ENCODE peak calls at places on chromosome 14, in four cellular contexts. N, Q, P and Y are unnamed samples. For H3K27me3, the result is how much of the 10 kb centered on the place peaks cover.

GRCh38 chr14:21711360-21711961 is 37.8 kb upstream of the OR4E1 start:
- DNase-seq in N (no peak), Q (no peak), P (peak), Y (no peak)

GRCh38 chr14:26794731-26795130 is 196.9 kb upstream of the NOVA1 start:
- DNase-seq in N (no peak), Q (no peak), P (peak), Y (no peak)

GRCh38 chr14:51929156-51929555 is 60.2 kb upstream of the RTRAF start:
- DNase-seq in N (no peak), Q (no peak), P (no peak), Y (no peak)

GRCh38 chr14:92598549-92598905 is 84.9 kb downstream of the RIN3 start:
- DNase-seq in N (no peak), Q (no peak), P (peak), Y (no peak)

GRCh38 chr14:29906256-29906885 is 21.3 kb downstream of the PRKD1 start:
- DNase-seq in N (no peak), Q (no peak), P (peak), Y (no peak)

GRCh38 chr14:71141701-71142374 is 234.6 kb downstream of the PCNX1 start:
- DNase-seq in N (no peak), Q (no peak), P (no peak), Y (no peak)

GRCh38 chr14:68293404-68293803 is 473.8 kb downstream of the RAD51B start:
- DNase-seq in N (no peak), Q (no peak), P (no peak), Y (no peak)

GRCh38 chr14:95522556-95522955 is 6.1 kb upstream of the SYNE3 start:
- DNase-seq in N (no peak), Q (no peak), P (no peak), Y (no peak)

DNA sequence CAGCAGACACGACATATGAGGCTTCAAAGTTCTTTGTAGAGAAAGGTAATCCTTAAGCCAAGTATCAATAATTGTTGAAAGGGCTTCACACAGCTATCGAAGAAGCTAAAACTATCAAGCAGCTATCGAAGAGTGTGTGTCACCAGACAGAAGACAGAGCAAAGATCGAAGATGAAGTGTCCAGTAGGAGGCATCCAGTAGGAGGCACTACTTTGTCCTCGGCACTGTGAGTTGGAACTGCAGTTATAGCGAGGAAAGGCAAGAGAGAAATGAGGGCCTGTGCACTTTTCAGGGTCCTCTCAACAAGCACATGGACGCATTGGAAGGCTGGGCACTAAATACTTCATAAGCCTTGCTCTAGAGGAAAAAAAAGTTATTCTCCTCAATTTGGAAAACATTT is 174.3 kb downstream of the CALM1 start:
- DNase-seq in N (no peak), Q (no peak), P (no peak), Y (no peak)
- TF ChIP-seq CTCF in N (no peak), Q (no peak), P (no peak), Y (no peak)

DNA sequence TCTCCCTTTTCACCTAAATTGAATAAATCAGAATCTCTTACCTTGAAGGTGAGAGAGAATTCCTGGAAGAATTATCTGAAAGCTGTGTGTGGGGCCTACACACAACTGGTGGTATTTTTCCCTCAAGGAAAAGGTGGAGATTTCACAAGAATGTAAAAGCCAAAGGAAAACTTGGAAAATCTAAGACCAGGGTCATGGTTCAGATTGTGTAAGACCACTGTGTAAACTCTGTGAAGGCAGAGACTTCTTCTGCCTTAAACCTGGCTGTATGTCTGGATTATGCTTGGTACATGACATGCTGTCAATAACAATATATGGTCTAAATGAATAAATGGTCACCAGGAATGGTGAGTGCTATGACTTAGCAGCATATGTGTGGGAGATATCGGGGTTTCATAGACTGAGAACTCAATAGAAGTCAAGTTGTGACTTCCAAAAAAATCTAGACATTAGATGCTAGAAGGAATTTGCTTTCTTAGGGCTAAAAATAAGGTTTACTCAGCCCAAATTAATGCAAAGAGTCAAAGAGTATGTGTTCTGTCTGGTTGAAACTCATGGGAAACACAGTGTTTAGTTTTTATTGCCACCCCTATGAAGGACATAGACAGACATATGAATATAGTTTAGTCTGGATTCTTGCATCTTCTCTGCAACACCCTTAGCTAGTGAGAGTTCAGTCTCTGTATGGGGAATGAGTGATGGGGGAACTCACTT is 163.7 kb downstream of the SNAPC1 start:
- DNase-seq in N (no peak), Q (no peak), P (no peak), Y (no peak)
- H3K27me3 ChIP-seq in N (under half), Q (under half), P (under half), Y (under half)

DNA sequence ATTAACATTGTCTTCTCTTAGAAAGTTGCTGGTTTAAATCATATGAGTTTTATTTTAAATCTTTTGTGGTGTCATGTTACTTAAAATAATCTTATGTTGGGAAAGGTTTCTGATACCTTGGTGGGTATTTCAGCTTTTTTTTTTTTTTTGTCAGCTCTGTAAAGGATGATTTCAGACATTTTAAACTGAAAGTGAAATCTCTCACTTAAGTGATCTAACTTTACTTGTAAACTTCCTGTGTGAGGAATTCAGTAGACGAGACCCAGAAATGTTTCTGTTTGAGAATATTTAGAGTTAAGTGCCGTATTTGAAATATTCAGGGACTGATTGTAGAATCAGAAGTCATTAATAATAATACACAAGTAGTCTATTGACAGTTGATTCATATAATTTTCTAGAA is 37.8 kb downstream of the PROX2 start:
- DNase-seq in N (no peak), Q (no peak), P (no peak), Y (no peak)
- H3K4me3 ChIP-seq in N (peak), Q (no peak), P (no peak), Y (no peak)

GRCh38 chr14:75952489-75952888 is 29.3 kb downstream of the TGFB3 start:
- DNase-seq in N (no peak), Q (no peak), P (no peak), Y (no peak)
- TF ChIP-seq CTCF in N (no peak), Q (no peak), P (no peak), Y (no peak)